ENCODE peak calls at places on chromosomes 5 and 9, in five cellular contexts. One of them, this sample, is unnamed.

GRCh38 chr5:10452768-10453331 is 11.2 kb downstream of the ROPN1L start:
- DNase-seq in right cardiac atrium: no peak
- DNase-seq in T-helper 1 cell: peak
- DNase-seq in putamen: peak
- DNase-seq in fibroblast of mammary gland: peak
- DNase-seq in this sample: peak

GRCh38 chr9:38022203-38022602 is 46.8 kb downstream of the SHB start:
- DNase-seq in fibroblast of mammary gland: no peak
- DNase-seq in right cardiac atrium: no peak
- DNase-seq in T-helper 1 cell: no peak
- DNase-seq in putamen: no peak
- DNase-seq in this sample: no peak

GRCh38 chr9:132669636-132670358 is at the start of gene DDX31:
- DNase-seq in right cardiac atrium: peak
- DNase-seq in T-helper 1 cell: peak
- DNase-seq in fibroblast of mammary gland: peak
- DNase-seq in putamen: peak
- DNase-seq in this sample: peak

GRCh38 chr5:172344855-172345254 is 61.3 kb upstream of the UBTD2 start:
- DNase-seq in fibroblast of mammary gland: no peak
- DNase-seq in putamen: no peak
- DNase-seq in right cardiac atrium: no peak
- DNase-seq in T-helper 1 cell: no peak
- DNase-seq in this sample: no peak

GRCh38 chr9:93824386-93825294 is 130.5 kb downstream of the BARX1 start:
- DNase-seq in putamen: no peak
- DNase-seq in T-helper 1 cell: no peak
- DNase-seq in fibroblast of mammary gland: no peak
- DNase-seq in right cardiac atrium: no peak
- DNase-seq in this sample: no peak

GRCh38 chr5:36683821-36684434 is 77.5 kb downstream of the SLC1A3 start:
- DNase-seq in putamen: peak
- DNase-seq in T-helper 1 cell: no peak
- DNase-seq in fibroblast of mammary gland: peak
- DNase-seq in right cardiac atrium: peak
- DNase-seq in this sample: peak

GRCh38 chr5:54603372-54603771 is 85.8 kb downstream of the SNX18 start:
- DNase-seq in T-helper 1 cell: no peak
- DNase-seq in right cardiac atrium: no peak
- DNase-seq in fibroblast of mammary gland: peak
- DNase-seq in putamen: no peak
- DNase-seq in this sample: no peak

GRCh38 chr9:97983524-97984187 is 515 bp downstream of the ANP32B start:
- DNase-seq in putamen: peak
- DNase-seq in T-helper 1 cell: peak
- DNase-seq in right cardiac atrium: peak
- DNase-seq in fibroblast of mammary gland: peak
- DNase-seq in this sample: peak

GRCh38 chr5:73250645-73251044 is 77.7 kb downstream of the TMEM174 start:
- DNase-seq in fibroblast of mammary gland: peak
- DNase-seq in T-helper 1 cell: no peak
- DNase-seq in putamen: no peak
- DNase-seq in right cardiac atrium: no peak
- DNase-seq in this sample: peak

GRCh38 chr5:44862808-44863207 is 54.1 kb downstream of the MRPS30 start:
- DNase-seq in putamen: peak
- DNase-seq in T-helper 1 cell: no peak
- DNase-seq in fibroblast of mammary gland: peak
- DNase-seq in right cardiac atrium: no peak
- DNase-seq in this sample: peak

GRCh38 chr5:84287964-84288363 is 96.7 kb downstream of the EDIL3 start:
- DNase-seq in putamen: no peak
- DNase-seq in T-helper 1 cell: no peak
- DNase-seq in right cardiac atrium: no peak
- DNase-seq in fibroblast of mammary gland: peak
- DNase-seq in this sample: peak

GRCh38 chr9:16732546-16732945 is 137.9 kb downstream of the BNC2 start:
- DNase-seq in fibroblast of mammary gland: no peak
- DNase-seq in putamen: no peak
- DNase-seq in right cardiac atrium: no peak
- DNase-seq in T-helper 1 cell: no peak
- DNase-seq in this sample: no peak